ENCODE peak calls at places on chromosomes 11 and 22, in four cellular contexts. E is PC-3; G is effector memory CD4-positive, alpha-beta T cell; R is naive thymus-derived CD4-positive, alpha-beta T cell. U is an unnamed sample.

GRCh38 chr11:82722236-82722635 is 11.4 kb downstream of the FAM181B start:
- DNase-seq in E (no peak), G (no peak), R (no peak), U (no peak)

GRCh38 chr11:134741453-134742227 is 329.6 kb upstream of the B3GAT1 start:
- DNase-seq in E (no peak), G (no peak), R (no peak), U (no peak)

GRCh38 chr11:64888761-64889511 is 10.5 kb upstream of the EHD1 start:
- DNase-seq in E (peak; percentile 34), G (no peak), R (no peak), U (peak; percentile 34)

GRCh38 chr22:47787501-47788227 is 1025.2 kb downstream of the TBC1D22A start:
- DNase-seq in E (no peak), G (no peak), R (no peak), U (no peak)

GRCh38 chr11:2517386-2518064 is 72.7 kb downstream of the KCNQ1 start:
- DNase-seq in E (no peak), G (no peak), R (no peak), U (no peak)

GRCh38 chr22:40690370-40690769 is 11.1 kb downstream of the MCHR1 start:
- DNase-seq in E (no peak), G (no peak), R (no peak), U (no peak)

GRCh38 chr22:32660292-32660691 is 141.2 kb upstream of the TIMP3 start:
- DNase-seq in E (peak; percentile 16), G (peak; percentile 21), R (peak; percentile 52), U (peak; percentile 60)

GRCh38 chr22:48781391-48781790 is 1046.3 kb downstream of the BRD1 start:
- DNase-seq in E (no peak), G (no peak), R (no peak), U (no peak)

GRCh38 chr11:69138265-69138664 is 17.5 kb upstream of the SMIM38 start:
- DNase-seq in E (peak; percentile 65), G (no peak), R (no peak), U (peak; percentile 81)

GRCh38 chr11:31997955-31998354 is 92.9 kb upstream of the RCN1 start:
- DNase-seq in E (peak; percentile 23), G (no peak), R (no peak), U (no peak)

GRCh38 chr11:114134870-114135269 is 75.4 kb downstream of the ZBTB16 start:
- DNase-seq in E (peak; percentile 57), G (no peak), R (no peak), U (peak; percentile 59)

GRCh38 chr22:44042822-44043221 is 18.7 kb downstream of the PARVB start:
- DNase-seq in E (no peak), G (no peak), R (no peak), U (no peak)

GRCh38 chr11:106656646-106657045 is 361.6 kb downstream of the GUCY1A2 start:
- DNase-seq in E (peak; percentile 74), G (no peak), R (no peak), U (no peak)

GRCh38 chr11:7666292-7666866 is 6.9 kb downstream of the CYB5R2 start:
- DNase-seq in E (no peak), G (no peak), R (no peak), U (no peak)

GRCh38 chr11:126809514-126810289 is 190.9 kb downstream of the KIRREL3 start:
- DNase-seq in E (no peak), G (no peak), R (no peak), U (no peak)

GRCh38 chr11:73312806-73313403 is 4.8 kb downstream of the ARHGEF17 start:
- DNase-seq in E (no peak), G (no peak), R (no peak), U (no peak)

GRCh38 chr11:132576706-132577105 is 955.6 kb downstream of the OPCML start:
- DNase-seq in E (no peak), G (no peak), R (no peak), U (peak; percentile 86)

GRCh38 chr11:65973439-65974110 is 12.0 kb downstream of the SART1 start:
- DNase-seq in E (peak; percentile 82), G (no peak), R (no peak), U (peak; percentile 48)

GRCh38 chr11:75344761-75345454 is 6.6 kb downstream of the ARRB1 start:
- DNase-seq in E (peak; percentile 58), G (no peak), R (no peak), U (peak; percentile 62)

GRCh38 chr11:64856382-64857227 is 12.2 kb upstream of the CDC42BPG start:
- DNase-seq in E (peak; percentile 99), G (no peak), R (no peak), U (peak; percentile 94)

GRCh38 chr11:18171377-18172000 is 1.1 kb upstream of the MRGPRX4 start:
- DNase-seq in E (peak; percentile 51), G (no peak), R (no peak), U (no peak)

GRCh38 chr11:33657757-33658156 is 42.9 kb downstream of the C11orf91 start:
- DNase-seq in E (no peak), G (no peak), R (no peak), U (no peak)

GRCh38 chr22:35301370-35301874 is 1.7 kb downstream of the TOM1 start:
- DNase-seq in E (peak; percentile 79), G (no peak), R (no peak), U (peak; percentile 83)

GRCh38 chr11:76237914-76238313 is 31.6 kb upstream of the WNT11 start:
- DNase-seq in E (peak; percentile 37), G (no peak), R (no peak), U (no peak)

GRCh38 chr11:33696931-33697638 is 3.5 kb downstream of the C11orf91 start:
- DNase-seq in E (peak; percentile 14), G (no peak), R (no peak), U (no peak)

GRCh38 chr11:45655347-45655756 is 10.1 kb downstream of the CHST1 start:
- DNase-seq in E (peak; percentile 73), G (peak; percentile 30), R (peak; percentile 37), U (peak; percentile 59)

GRCh38 chr11:94678236-94678635 is 89.9 kb upstream of the AMOTL1 start:
- DNase-seq in E (peak; percentile 97), G (no peak), R (no peak), U (no peak)

GRCh38 chr11:13883042-13883441 is 79.5 kb upstream of the SPON1 start:
- DNase-seq in E (no peak), G (no peak), R (peak; percentile 12), U (no peak)

GRCh38 chr22:36541831-36542391 is 12.9 kb upstream of the EIF3D start:
- DNase-seq in E (peak; percentile 94), G (no peak), R (no peak), U (peak; percentile 87)

GRCh38 chr11:107576497-107577086 is 11.1 kb upstream of the ALKBH8 start:
- DNase-seq in E (peak; percentile 87), G (no peak), R (peak; percentile 40), U (no peak)

GRCh38 chr11:59756496-59756840 is 1.3 kb downstream of the STX3 start:
- DNase-seq in E (no peak), G (no peak), R (no peak), U (no peak)

GRCh38 chr22:27099896-27100295 is 442.5 kb downstream of the MIAT start:
- DNase-seq in E (no peak), G (no peak), R (no peak), U (no peak)

GRCh38 chr22:27101288-27101687 is 443.9 kb downstream of the MIAT start:
- DNase-seq in E (no peak), G (no peak), R (no peak), U (no peak)

GRCh38 chr22:27097933-27098332 is 440.5 kb downstream of the MIAT start:
- DNase-seq in E (no peak), G (no peak), R (no peak), U (no peak)

GRCh38 chr22:27100323-27100722 is 442.9 kb downstream of the MIAT start:
- DNase-seq in E (no peak), G (no peak), R (no peak), U (no peak)

GRCh38 chr22:27100789-27101188 is 443.4 kb downstream of the MIAT start:
- DNase-seq in E (no peak), G (no peak), R (no peak), U (peak; percentile 57)
- H3K4me3 ChIP-seq in E (no peak overlapping the region), G (no peak overlapping the region), R (no peak overlapping the region), U (no peak overlapping the region)

GRCh38 chr11:38865922-38866321 is 2267.9 kb upstream of the RAG2 start:
- DNase-seq in E (no peak), G (no peak), R (no peak), U (no peak)
- H3K9me3 ChIP-seq in E (no peaks in the 10 kb centered on the region), G (no peaks in the 10 kb centered on the region), R (no peaks in the 10 kb centered on the region), U (peaks cover 10% of the 10 kb centered on the region)

GRCh38 chr22:24571266-24571665 is 15.5 kb downstream of the SNRPD3 start:
- DNase-seq in E (no peak), G (no peak), R (no peak), U (no peak)
- H3K36me3 ChIP-seq in E (peaks cover 17% of the 10 kb centered on the region), G (peaks cover 65% of the 10 kb centered on the region), R (peaks cover 85% of the 10 kb centered on the region), U (peaks cover 71% of the 10 kb centered on the region)

DNA sequence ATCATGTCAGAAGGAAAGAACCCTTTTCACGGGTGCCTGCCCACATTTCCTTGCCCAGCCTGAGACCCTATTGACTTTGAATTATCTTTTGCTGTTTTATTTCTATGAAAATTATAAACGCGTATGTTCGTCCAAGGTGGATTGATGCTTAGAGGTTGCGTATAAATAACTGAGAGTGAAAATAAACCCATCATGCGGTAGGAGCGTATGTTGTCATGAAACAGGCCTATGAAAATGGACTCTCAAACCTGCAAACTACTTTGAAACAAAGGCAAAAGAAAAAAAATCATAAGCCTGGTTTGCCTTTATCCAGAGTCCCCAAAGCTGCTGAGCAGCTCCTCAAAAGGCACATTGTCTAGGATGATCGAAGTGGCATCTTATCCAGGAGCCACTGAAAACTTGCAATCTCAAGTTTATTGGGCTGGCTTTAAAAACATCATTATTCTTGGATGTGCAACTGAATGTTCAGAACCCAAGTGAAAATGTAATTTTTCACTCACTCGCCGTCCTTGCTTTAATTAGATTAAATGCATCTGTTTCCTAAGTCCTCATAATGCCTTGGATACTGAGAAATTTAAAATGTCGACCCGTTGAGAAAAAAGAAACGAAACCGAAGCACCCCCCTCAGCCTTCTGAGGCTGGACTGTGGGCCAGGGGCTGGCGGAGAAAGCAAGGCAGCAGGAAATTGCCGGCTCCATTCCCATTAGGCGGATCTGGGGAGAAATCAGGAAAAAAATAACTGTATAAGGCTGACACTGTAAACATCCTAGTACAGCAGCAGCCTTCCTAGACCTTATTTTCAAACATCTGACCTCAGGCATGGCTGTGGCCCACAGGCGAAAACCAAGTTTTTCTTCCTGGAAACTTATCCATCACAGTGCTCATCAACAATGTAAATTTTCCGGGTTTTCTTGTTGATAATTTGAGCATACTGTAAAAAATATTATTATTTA is 82.9 kb upstream of the PPARA start:
- DNase-seq in E (peak; percentile 36), G (no peak), R (no peak), U (peak; percentile 58)
- H3K4me3 ChIP-seq in E (peak overlapping the region; percentile 66), G (no peak overlapping the region), R (no peak overlapping the region), U (peak overlapping the region; percentile 67)